ENCODE peak calls at places on chromosome 3, in six cellular contexts. S, Z, R, Q, D and K are unnamed samples.

GRCh38 chr3:158453865-158454264 is 117.1 kb upstream of the MLF1 start:
- DNase-seq in Q (no peak), S (no peak), Z (no peak), D (no peak), R (no peak), K (no peak)

GRCh38 chr3:52428151-52429005 is 16.5 kb downstream of the SEMA3G start:
- DNase-seq in S (peak), R (peak), D (peak), Z (peak), Q (peak), K (peak)

GRCh38 chr3:198030125-198030524 is 70.1 kb downstream of the LMLN start:
- DNase-seq in D (no peak), R (no peak), S (no peak), Q (no peak), Z (no peak), K (no peak)

GRCh38 chr3:122916580-122916979 is 111.0 kb downstream of the SEMA5B start:
- DNase-seq in S (no peak), D (no peak), R (no peak), Z (no peak), Q (no peak), K (no peak)

GRCh38 chr3:45084820-45085816 is 59.0 kb downstream of the CLEC3B start:
- DNase-seq in S (peak), R (peak), Z (no peak), D (no peak), Q (no peak), K (peak)

GRCh38 chr3:172516318-172517214 is 6.7 kb downstream of the TNFSF10 start:
- DNase-seq in Q (peak), R (peak), S (peak), D (peak), Z (peak), K (peak)

GRCh38 chr3:154684440-154684839 is 254.4 kb upstream of the GPR149 start:
- DNase-seq in D (no peak), S (no peak), Z (no peak), Q (no peak), R (no peak), K (no peak)

GRCh38 chr3:52190294-52190841 is 7.6 kb upstream of the ALAS1 start:
- DNase-seq in Q (peak), D (no peak), Z (peak), R (peak), S (no peak), K (peak)

GRCh38 chr3:129343643-129344360 is 65.1 kb downstream of the HMCES start:
- DNase-seq in Q (no peak), D (no peak), Z (peak), S (no peak), R (no peak), K (no peak)

GRCh38 chr3:149751551-149751950 is 738 bp downstream of the COMMD2 start:
- DNase-seq in Z (peak), D (no peak), Q (no peak), R (no peak), S (no peak), K (no peak)

GRCh38 chr3:149753717-149754116 is 1.4 kb upstream of the COMMD2 start:
- DNase-seq in Q (no peak), S (no peak), D (no peak), R (no peak), Z (no peak), K (no peak)

GRCh38 chr3:149752788-149753136 is 473 bp upstream of the COMMD2 start:
- DNase-seq in Q (no peak), S (no peak), D (no peak), R (no peak), Z (no peak), K (no peak)

DNA sequence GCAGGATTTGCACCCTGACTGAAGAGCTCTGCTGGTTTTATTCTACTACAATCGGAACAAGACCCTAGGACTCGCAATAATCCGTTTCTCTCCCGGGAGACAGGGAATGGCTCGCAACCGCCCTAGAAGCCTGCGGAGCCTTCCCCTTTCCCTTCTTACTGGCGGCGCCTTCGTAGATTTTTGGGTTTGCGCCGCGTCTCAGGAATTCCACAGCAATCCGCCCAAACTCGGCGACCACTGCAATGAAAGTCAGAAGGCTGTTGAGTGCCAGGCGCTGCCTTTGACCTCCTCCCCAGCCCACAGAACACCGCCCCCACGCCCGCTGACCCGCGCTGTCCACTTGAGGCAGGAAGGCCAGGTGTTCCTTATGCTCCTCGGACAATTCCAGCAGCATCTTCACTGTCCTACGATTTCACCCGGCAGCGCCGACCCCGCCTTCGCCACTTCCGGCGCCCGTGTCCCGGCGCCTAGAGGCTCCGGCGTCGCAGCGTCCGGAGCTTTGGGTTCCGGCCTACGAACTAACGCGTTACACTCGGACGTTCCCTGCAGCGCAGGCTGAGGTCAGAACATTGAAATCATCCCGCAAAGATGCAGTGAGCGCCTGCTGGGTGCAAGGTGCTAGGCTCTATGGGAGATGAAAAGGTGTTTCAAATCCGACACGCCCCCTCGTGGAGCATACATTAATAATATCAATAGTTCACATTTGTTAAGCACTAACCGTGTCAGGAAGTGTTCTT is at the start of gene COMMD2:
- DNase-seq in S (peak), R (peak), Q (peak), Z (peak), D (peak), K (peak)
- TF ChIP-seq CTCF in S (peak), R (peak), Q (peak), Z (no peak), D (peak), K (peak)

GRCh38 chr3:185822221-185822956 is 2.5 kb downstream of the IGF2BP2 start:
- DNase-seq in Z (no peak), D (no peak), R (peak), Q (no peak), S (no peak), K (no peak)
- H3K4me3 ChIP-seq in Z (peak), D (no peak), R (peak), Q (no peak), S (peak), K (peak)

GRCh38 chr3:12522721-12523120 is 22.6 kb downstream of the MKRN2OS start:
- DNase-seq in S (no peak), R (no peak), Q (no peak), D (no peak), Z (no peak), K (no peak)
- TF ChIP-seq CTCF in S (no peak), R (no peak), Q (no peak), D (no peak), Z (no peak), K (no peak)

GRCh38 chr3:43894176-43895049 is 203.7 kb downstream of the ABHD5 start:
- DNase-seq in Q (peak), S (peak), Z (peak), R (peak), D (peak), K (peak)
- H3K4me3 ChIP-seq in Q (peak), S (peak), Z (peak), R (peak), D (peak), K (peak)

GRCh38 chr3:120908030-120908802 is at the start of gene STXBP5L:
- DNase-seq in S (no peak), Z (peak), Q (peak), D (peak), R (peak), K (no peak)
- TF ChIP-seq CTCF in S (no peak), Z (no peak), Q (no peak), D (no peak), R (no peak), K (no peak)

GRCh38 chr3:39408493-39409372 is 2.2 kb downstream of the RPSA start:
- DNase-seq in Q (no peak), Z (no peak), D (no peak), S (no peak), R (no peak), K (no peak)
- H3K4me3 ChIP-seq in Q (no peak), Z (no peak), D (no peak), S (no peak), R (no peak), K (no peak)